ENCODE peak calls at places on chromosomes 3 and 15, in nine cellular contexts. D is epithelial cell of proximal tubule, Z is BE2C, M is SJSA1, G is psoas muscle, J is cardiac muscle cell, F is HAP-1, I is lower leg skin, N is ovary. Y is an unnamed sample.

GRCh38 chr3:174538116-174538515 is 321.0 kb upstream of the NAALADL2 start:
- DNase-seq in D (no peak), Z (no peak), M (no peak), G (no peak), J (no peak), F (no peak), I (no peak), N (no peak), Y (no peak)

GRCh38 chr3:177057768-177058167 is 139.5 kb downstream of the TBL1XR1 start:
- DNase-seq in D (no peak), Z (no peak), M (no peak), G (no peak), J (no peak), F (no peak), I (no peak), N (no peak), Y (no peak)

GRCh38 chr3:40951636-40952035 is 247.7 kb upstream of the CTNNB1 start:
- DNase-seq in D (no peak), Z (no peak), M (no peak), G (no peak), J (peak; percentile 86), F (no peak), I (no peak), N (no peak), Y (no peak)

GRCh38 chr3:42033741-42034140 is 57.4 kb upstream of the TRAK1 start:
- DNase-seq in D (no peak), Z (no peak), M (no peak), G (no peak), J (no peak), F (no peak), I (no peak), N (no peak), Y (no peak)

GRCh38 chr3:31977736-31978135 is 3.3 kb downstream of the OSBPL10 start:
- DNase-seq in D (no peak), Z (no peak), M (no peak), G (no peak), J (no peak), F (no peak), I (no peak), N (no peak), Y (no peak)

GRCh38 chr3:15069441-15069840 is 4.3 kb upstream of the MRPS25 start:
- DNase-seq in D (no peak), Z (no peak), M (no peak), G (no peak), J (no peak), F (no peak), I (no peak), N (no peak), Y (peak; percentile 34)

GRCh38 chr3:177721864-177722370 is 524.6 kb upstream of the TBL1XR1 start:
- DNase-seq in D (no peak), Z (no peak), M (no peak), G (no peak), J (no peak), F (no peak), I (no peak), N (no peak), Y (no peak)

GRCh38 chr15:52733078-52733477 is 53.9 kb upstream of the ATOSA start:
- DNase-seq in D (peak; percentile 51), Z (no peak), M (no peak), G (no peak), J (peak; percentile 79), F (no peak), I (no peak), N (no peak), Y (no peak)

GRCh38 chr3:16550676-16551341 is 37.3 kb upstream of the RFTN1 start:
- DNase-seq in D (peak; percentile 52), Z (peak; percentile 61), M (peak; percentile 69), G (peak; percentile 60), J (peak; percentile 91), F (peak; percentile 83), I (peak; percentile 83), N (peak; percentile 47), Y (peak; percentile 72)

GRCh38 chr3:1082024-1082633 is 10.7 kb upstream of the CNTN6 start:
- DNase-seq in D (no peak), Z (peak; percentile 56), M (no peak), G (no peak), J (peak; percentile 48), F (peak; percentile 61), I (peak; percentile 17), N (no peak), Y (peak; percentile 57)

GRCh38 chr15:39323706-39324105 is 257.2 kb upstream of the THBS1 start:
- DNase-seq in D (no peak), Z (no peak), M (no peak), G (no peak), J (no peak), F (no peak), I (no peak), N (no peak), Y (no peak)

GRCh38 chr3:48856469-48856868 is 8.8 kb upstream of the PRKAR2A start:
- DNase-seq in D (no peak), Z (no peak), M (no peak), G (peak; percentile 22), J (no peak), F (no peak), I (no peak), N (peak; percentile 19), Y (peak; percentile 39)

GRCh38 chr15:56821721-56822425 is 88.6 kb upstream of the ZNF280D start:
- DNase-seq in D (no peak), Z (peak; percentile 75), M (peak; percentile 68), G (peak; percentile 71), J (peak; percentile 79), F (peak; percentile 36), I (no peak), N (peak; percentile 16), Y (peak; percentile 62)

GRCh38 chr3:5019411-5020261 is 40.4 kb downstream of the BHLHE40 start:
- DNase-seq in D (no peak), Z (no peak), M (no peak), G (no peak), J (no peak), F (no peak), I (peak; percentile 77), N (no peak), Y (no peak)

GRCh38 chr15:83092309-83092976 is 15.0 kb upstream of the TM6SF1 start:
- DNase-seq in D (no peak), Z (no peak), M (no peak), G (no peak), J (peak; percentile 82), F (no peak), I (peak; percentile 59), N (no peak), Y (peak; percentile 42)

GRCh38 chr3:11136116-11136515 is 18.2 kb upstream of the HRH1 start:
- DNase-seq in D (no peak), Z (no peak), M (no peak), G (no peak), J (peak; percentile 46), F (no peak), I (no peak), N (no peak), Y (no peak)

GRCh38 chr3:11128682-11129632 is 25.3 kb upstream of the HRH1 start:
- DNase-seq in D (no peak), Z (no peak), M (no peak), G (no peak), J (peak; percentile 27), F (no peak), I (no peak), N (no peak), Y (no peak)

GRCh38 chr3:11134794-11135193 is 19.5 kb upstream of the HRH1 start:
- DNase-seq in D (no peak), Z (no peak), M (no peak), G (no peak), J (peak; percentile 44), F (no peak), I (no peak), N (no peak), Y (no peak)

GRCh38 chr3:11131371-11131770 is 22.9 kb upstream of the HRH1 start:
- DNase-seq in D (peak; percentile 89), Z (no peak), M (no peak), G (no peak), J (no peak), F (no peak), I (peak; percentile 11), N (no peak), Y (no peak)

DNA sequence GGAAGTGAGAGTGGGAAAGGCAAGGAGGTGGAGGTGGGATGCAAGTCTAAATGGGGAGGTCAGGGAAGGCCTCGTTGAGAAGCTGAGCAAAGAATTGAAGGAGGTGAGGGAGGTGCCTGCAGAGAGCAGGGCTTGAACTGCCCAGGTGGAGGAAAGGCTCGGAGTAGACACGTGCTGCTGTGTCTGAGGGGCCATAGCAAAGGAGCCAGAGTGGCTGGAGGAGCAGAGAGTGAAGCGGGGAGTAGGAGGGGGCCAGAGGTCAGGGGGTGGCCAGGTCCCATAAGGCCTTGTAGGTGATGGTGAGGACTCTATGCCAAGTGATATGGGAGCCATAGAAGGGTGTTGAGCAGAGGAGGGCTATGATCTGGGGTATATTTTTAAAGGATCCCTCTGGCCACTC is 21.4 kb upstream of the HRH1 start:
- DNase-seq in D (no peak), Z (no peak), M (no peak), G (no peak), J (no peak), F (no peak), I (no peak), N (no peak), Y (no peak)
- H3K4me3 ChIP-seq in D (no peak overlapping the region), Z (no peak overlapping the region), M (no peak overlapping the region), G (no peak overlapping the region), J (no peak overlapping the region), F (no peak overlapping the region), I (no peak overlapping the region), N (no peak overlapping the region), Y (no peak overlapping the region)

DNA sequence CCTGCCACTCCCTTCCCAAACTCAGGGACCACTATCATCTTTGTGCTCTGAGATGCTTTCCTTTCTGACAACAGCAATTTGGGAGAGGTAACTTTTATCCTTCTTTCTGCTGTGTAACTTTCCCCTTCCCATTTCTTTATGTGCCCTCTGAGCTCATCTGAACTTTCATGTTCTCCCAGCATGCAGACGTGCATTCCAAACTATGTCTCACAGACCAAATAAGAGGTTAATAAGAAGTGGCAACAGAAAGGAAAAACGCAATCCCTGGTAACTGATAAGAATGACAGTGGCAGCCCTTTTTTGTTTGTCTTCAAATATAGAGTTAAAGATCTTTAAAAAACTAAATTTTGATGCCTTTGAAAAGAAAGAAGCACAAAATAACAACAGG is 533.4 kb downstream of the FOXP1 start:
- DNase-seq in D (no peak), Z (no peak), M (no peak), G (no peak), J (peak; percentile 74), F (no peak), I (no peak), N (no peak), Y (no peak)
- H3K4me3 ChIP-seq in D (no peak overlapping the region), Z (no peak overlapping the region), M (no peak overlapping the region), G (no peak overlapping the region), J (no peak overlapping the region), F (no peak overlapping the region), I (no peak overlapping the region), N (no peak overlapping the region), Y (no peak overlapping the region)

GRCh38 chr3:50155491-50155878 is 361 bp downstream of the SEMA3F start:
- DNase-seq in D (no peak), Z (no peak), M (no peak), G (no peak), J (no peak), F (no peak), I (no peak), N (no peak), Y (no peak)
- H3K4me3 ChIP-seq in D (peak overlapping the region; percentile 63), Z (peak overlapping the region; percentile 50), M (peak overlapping the region; percentile 41), G (peak overlapping the region; percentile 79), J (peak overlapping the region; percentile 47), F (peak overlapping the region; percentile 41), I (peak overlapping the region; percentile 36), N (peak overlapping the region; percentile 39), Y (peak overlapping the region; percentile 92)

DNA sequence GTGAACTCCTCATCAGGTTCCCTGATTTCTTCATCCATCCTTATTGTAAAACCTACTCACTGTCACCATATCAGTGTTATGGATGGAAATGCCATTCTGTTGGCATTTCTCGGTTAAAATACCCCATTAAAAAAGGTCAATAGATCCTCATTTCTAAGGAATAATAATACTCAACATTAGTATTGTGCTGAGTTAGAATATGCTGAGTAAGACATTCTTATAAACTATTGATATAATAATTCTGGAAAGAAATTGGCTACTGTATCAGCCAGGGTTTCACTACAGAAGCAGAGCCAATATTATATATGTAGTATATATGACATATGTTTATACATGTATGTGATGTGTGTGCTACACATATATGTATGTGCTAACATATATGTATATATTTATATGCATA is 95.4 kb upstream of the KCNH8 start:
- DNase-seq in D (no peak), Z (no peak), M (no peak), G (no peak), J (no peak), F (no peak), I (no peak), N (no peak), Y (no peak)
- H3K4me3 ChIP-seq in D (no peak overlapping the region), Z (no peak overlapping the region), M (no peak overlapping the region), G (no peak overlapping the region), J (no peak overlapping the region), F (no peak overlapping the region), I (no peak overlapping the region), N (no peak overlapping the region), Y (no peak overlapping the region)